ENCODE peak calls at places on chromosomes 7 and 10, in nine cellular contexts. R, G, W, I, V, B, T, Q and L are unnamed samples.

GRCh38 chr10:132309879-132310591 is 2.3 kb upstream of the STK32C start:
- DNase-seq in R (peak), G (no peak), W (no peak), I (no peak), V (no peak), B (no peak), T (no peak), Q (no peak), L (no peak)

GRCh38 chr10:68992721-68993440 is 4.3 kb downstream of the KIFBP start:
- DNase-seq in R (no peak), G (peak), W (no peak), I (peak), V (no peak), B (no peak), T (no peak), Q (no peak), L (peak)

GRCh38 chr10:47082055-47082784 is 171.0 kb downstream of the PTPN20 start:
- DNase-seq in R (no peak), G (no peak), W (no peak), I (no peak), V (no peak), B (no peak), T (no peak), Q (no peak), L (no peak)

GRCh38 chr10:34217524-34217923 is 597.6 kb downstream of the PARD3 start:
- DNase-seq in R (no peak), G (peak), W (no peak), I (no peak), V (no peak), B (no peak), T (no peak), Q (no peak), L (no peak)

GRCh38 chr7:7595451-7595850 is 28.8 kb downstream of the MIOS start:
- DNase-seq in R (no peak), G (peak), W (no peak), I (no peak), V (no peak), B (no peak), T (no peak), Q (no peak), L (peak)

GRCh38 chr10:6044651-6045599 is 17.2 kb downstream of the IL2RA start:
- DNase-seq in R (peak), G (no peak), W (no peak), I (no peak), V (peak), B (no peak), T (no peak), Q (no peak), L (no peak)

GRCh38 chr7:47549916-47550315 is 32.0 kb downstream of the TNS3 start:
- DNase-seq in R (no peak), G (no peak), W (no peak), I (no peak), V (no peak), B (no peak), T (no peak), Q (no peak), L (no peak)

GRCh38 chr7:11228515-11228914 is 254.8 kb downstream of the PHF14 start:
- DNase-seq in R (no peak), G (peak), W (no peak), I (no peak), V (no peak), B (no peak), T (no peak), Q (no peak), L (no peak)

GRCh38 chr7:116524221-116524608 is 621 bp upstream of the CAV1 start:
- DNase-seq in R (no peak), G (no peak), W (no peak), I (no peak), V (no peak), B (no peak), T (no peak), Q (no peak), L (no peak)